ENCODE peak calls at places on chromosomes 11 and 22, in five cellular contexts. Z is islet precursor cell, X is CMK, G is ACHN, C is activated T-cell treated with anti-CD3 and anti-CD28 coated beads for 48 hours. K is an unnamed sample.

GRCh38 chr11:14258177-14258935 is 100.6 kb downstream of the RRAS2 start:
- DNase-seq in Z (no peak), X (no peak), G (peak; percentile 33), C (no peak), K (no peak)

GRCh38 chr11:95788921-95789505 is 569 bp downstream of the FAM76B start:
- DNase-seq in Z (peak; percentile 82), X (peak; percentile 30), G (peak; percentile 51), C (peak; percentile 12), K (no peak)

GRCh38 chr11:105152556-105152955 is 13.0 kb upstream of the CARD18 start:
- DNase-seq in Z (no peak), X (no peak), G (no peak), C (no peak), K (no peak)

GRCh38 chr11:116331381-116331780 is 441.4 kb downstream of the BUD13 start:
- DNase-seq in Z (peak; percentile 30), X (no peak), G (no peak), C (no peak), K (no peak)

GRCh38 chr22:36816338-36816634 is 549 bp downstream of the PVALB start:
- DNase-seq in Z (no peak), X (no peak), G (no peak), C (no peak), K (no peak)

GRCh38 chr22:30408388-30409101 is 11.7 kb downstream of the SEC14L2 start:
- DNase-seq in Z (peak; percentile 94), X (no peak), G (peak; percentile 41), C (no peak), K (no peak)

GRCh38 chr11:12598330-12599256 is 75.6 kb upstream of the TEAD1 start:
- DNase-seq in Z (no peak), X (no peak), G (no peak), C (no peak), K (no peak)

GRCh38 chr22:36419177-36419911 is 31.6 kb upstream of the MYH9 start:
- DNase-seq in Z (peak; percentile 90), X (no peak), G (no peak), C (no peak), K (no peak)

GRCh38 chr11:65572356-65573043 is at the start of gene FAM89B:
- DNase-seq in Z (peak; percentile 93), X (no peak), G (peak; percentile 80), C (peak; percentile 84), K (peak; percentile 70)

GRCh38 chr11:63007920-63008319 is 7.7 kb downstream of the SLC22A8 start:
- DNase-seq in Z (no peak), X (no peak), G (no peak), C (no peak), K (no peak)

GRCh38 chr22:35477911-35478582 is 62.6 kb upstream of the RASD2 start:
- DNase-seq in Z (peak; percentile 60), X (peak; percentile 52), G (peak; percentile 84), C (no peak), K (no peak)